ENCODE peak calls at places on chromosomes 13 and 19, in nine cellular contexts. One of them, this sample, is unnamed.

GRCh38 chr19:33624586-33625153 is 2.9 kb downstream of the CHST8 start:
- DNase-seq in cardiac fibroblast: no peak
- DNase-seq in heart right ventricle: no peak
- DNase-seq in psoas muscle: no peak
- DNase-seq in fibroblast of lung: no peak
- DNase-seq in esophagus muscularis mucosa: no peak
- DNase-seq in neural progenitor cell: no peak
- DNase-seq in lower lobe of right lung: no peak
- DNase-seq in cardiac muscle cell: no peak
- DNase-seq in this sample: no peak

GRCh38 chr19:38990949-38991697 is 15.6 kb upstream of the FBXO17 start:
- DNase-seq in cardiac fibroblast: peak; percentile 25
- DNase-seq in heart right ventricle: no peak
- DNase-seq in psoas muscle: peak; percentile 31
- DNase-seq in fibroblast of lung: no peak
- DNase-seq in esophagus muscularis mucosa: no peak
- DNase-seq in neural progenitor cell: no peak
- DNase-seq in lower lobe of right lung: peak; percentile 45
- DNase-seq in cardiac muscle cell: no peak
- DNase-seq in this sample: no peak

GRCh38 chr13:112703449-112703848 is 13.6 kb downstream of the ATP11A start:
- DNase-seq in cardiac fibroblast: no peak
- DNase-seq in heart right ventricle: no peak
- DNase-seq in psoas muscle: no peak
- DNase-seq in fibroblast of lung: no peak
- DNase-seq in esophagus muscularis mucosa: no peak
- DNase-seq in neural progenitor cell: no peak
- DNase-seq in lower lobe of right lung: no peak
- DNase-seq in cardiac muscle cell: no peak
- DNase-seq in this sample: no peak

GRCh38 chr19:34274827-34275625 is 20.7 kb downstream of the GARRE1 start:
- DNase-seq in cardiac fibroblast: peak; percentile 91
- DNase-seq in heart right ventricle: no peak
- DNase-seq in psoas muscle: no peak
- DNase-seq in fibroblast of lung: peak; percentile 97
- DNase-seq in esophagus muscularis mucosa: no peak
- DNase-seq in neural progenitor cell: no peak
- DNase-seq in lower lobe of right lung: no peak
- DNase-seq in cardiac muscle cell: no peak
- DNase-seq in this sample: peak; percentile 94

GRCh38 chr19:45424191-45425058 is 708 bp upstream of the ERCC1 start:
- DNase-seq in cardiac fibroblast: peak; percentile 98
- DNase-seq in heart right ventricle: peak; percentile 67
- DNase-seq in psoas muscle: peak; percentile 82
- DNase-seq in fibroblast of lung: peak; percentile 97
- DNase-seq in esophagus muscularis mucosa: no peak
- DNase-seq in neural progenitor cell: peak; percentile 51
- DNase-seq in lower lobe of right lung: peak; percentile 73
- DNase-seq in cardiac muscle cell: no peak
- DNase-seq in this sample: peak; percentile 94

GRCh38 chr13:46367622-46368327 is 19.3 kb downstream of the RUBCNL start:
- DNase-seq in cardiac fibroblast: peak; percentile 82
- DNase-seq in heart right ventricle: no peak
- DNase-seq in psoas muscle: no peak
- DNase-seq in fibroblast of lung: peak; percentile 64
- DNase-seq in esophagus muscularis mucosa: no peak
- DNase-seq in neural progenitor cell: no peak
- DNase-seq in lower lobe of right lung: no peak
- DNase-seq in cardiac muscle cell: no peak
- DNase-seq in this sample: peak; percentile 50

GRCh38 chr19:16285769-16286564 is 38.7 kb upstream of the KLF2 start:
- DNase-seq in cardiac fibroblast: no peak
- DNase-seq in heart right ventricle: peak; percentile 28
- DNase-seq in psoas muscle: no peak
- DNase-seq in fibroblast of lung: peak; percentile 37
- DNase-seq in esophagus muscularis mucosa: no peak
- DNase-seq in neural progenitor cell: peak; percentile 55
- DNase-seq in lower lobe of right lung: peak; percentile 53
- DNase-seq in cardiac muscle cell: peak; percentile 53
- DNase-seq in this sample: peak; percentile 29

GRCh38 chr13:52348983-52349780 is 56.8 kb downstream of the THSD1 start:
- DNase-seq in cardiac fibroblast: peak; percentile 79
- DNase-seq in heart right ventricle: no peak
- DNase-seq in psoas muscle: no peak
- DNase-seq in fibroblast of lung: peak; percentile 92
- DNase-seq in esophagus muscularis mucosa: no peak
- DNase-seq in neural progenitor cell: no peak
- DNase-seq in lower lobe of right lung: no peak
- DNase-seq in cardiac muscle cell: no peak
- DNase-seq in this sample: peak; percentile 57

GRCh38 chr19:40511487-40511886 is 44.7 kb downstream of the SPTBN4 start:
- DNase-seq in cardiac fibroblast: no peak
- DNase-seq in heart right ventricle: no peak
- DNase-seq in psoas muscle: no peak
- DNase-seq in fibroblast of lung: no peak
- DNase-seq in esophagus muscularis mucosa: no peak
- DNase-seq in neural progenitor cell: no peak
- DNase-seq in lower lobe of right lung: no peak
- DNase-seq in cardiac muscle cell: no peak
- DNase-seq in this sample: no peak

GRCh38 chr19:2050349-2050990 is 574 bp downstream of the MKNK2 start:
- DNase-seq in cardiac fibroblast: no peak
- DNase-seq in heart right ventricle: no peak
- DNase-seq in psoas muscle: peak; percentile 42
- DNase-seq in fibroblast of lung: no peak
- DNase-seq in esophagus muscularis mucosa: no peak
- DNase-seq in neural progenitor cell: peak; percentile 64
- DNase-seq in lower lobe of right lung: no peak
- DNase-seq in cardiac muscle cell: no peak
- DNase-seq in this sample: no peak

GRCh38 chr13:98456423-98456845 is 120.5 kb downstream of the STK24 start:
- DNase-seq in cardiac fibroblast: no peak
- DNase-seq in heart right ventricle: no peak
- DNase-seq in psoas muscle: no peak
- DNase-seq in fibroblast of lung: no peak
- DNase-seq in esophagus muscularis mucosa: no peak
- DNase-seq in neural progenitor cell: no peak
- DNase-seq in lower lobe of right lung: no peak
- DNase-seq in cardiac muscle cell: no peak
- DNase-seq in this sample: no peak

DNA sequence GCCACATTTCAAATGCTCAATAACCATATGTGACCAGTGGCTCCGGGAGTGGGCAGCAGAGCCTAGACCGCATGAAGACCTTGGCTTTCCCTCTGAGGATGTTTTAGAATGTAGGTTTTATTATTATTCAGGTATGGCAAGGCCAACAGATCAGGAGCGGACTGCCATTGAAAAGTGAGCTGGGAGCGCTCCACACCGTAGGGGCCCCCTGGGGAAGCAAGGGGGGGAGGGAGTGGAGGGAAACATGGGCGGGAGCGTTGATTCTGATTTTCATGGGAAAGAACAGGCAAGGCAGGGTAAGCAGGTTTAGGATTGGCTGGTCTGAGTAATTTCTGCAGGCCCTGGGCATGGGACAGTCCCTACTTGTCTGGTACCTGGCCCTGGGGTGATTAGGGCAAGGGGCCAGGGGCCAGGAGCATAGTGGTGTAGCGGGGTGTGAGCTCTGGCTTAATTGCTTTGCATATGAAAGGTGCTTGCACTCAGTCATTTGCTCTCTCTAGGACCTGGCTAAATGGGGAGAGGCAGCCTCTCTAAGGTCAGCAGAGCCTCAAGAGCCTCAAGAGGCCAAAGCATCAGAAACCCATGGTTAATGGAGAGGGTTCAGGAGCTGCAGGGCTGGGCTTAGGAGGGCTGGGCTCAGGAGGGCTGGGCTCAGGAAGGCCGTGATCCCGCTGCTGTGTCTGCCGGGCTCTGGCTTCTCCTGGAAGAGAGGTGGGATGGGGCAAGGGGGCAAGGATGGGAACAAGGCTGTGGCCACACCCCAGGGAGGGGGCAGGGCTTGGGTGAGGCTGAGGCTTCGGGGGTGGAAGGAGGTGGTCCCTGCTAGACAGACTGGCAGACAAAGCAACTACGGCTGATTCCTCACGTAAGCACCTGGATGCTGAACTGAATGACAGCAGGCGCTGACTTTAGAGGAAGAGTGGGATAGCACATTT is 82.0 kb upstream of the WASF3 start:
- DNase-seq in cardiac fibroblast: no peak
- DNase-seq in heart right ventricle: no peak
- DNase-seq in psoas muscle: no peak
- DNase-seq in fibroblast of lung: no peak
- DNase-seq in esophagus muscularis mucosa: peak; percentile 91
- DNase-seq in neural progenitor cell: peak; percentile 37
- DNase-seq in lower lobe of right lung: no peak
- DNase-seq in cardiac muscle cell: no peak
- DNase-seq in this sample: no peak
- H3K4me3 ChIP-seq in cardiac fibroblast: no peak overlapping the region
- H3K4me3 ChIP-seq in heart right ventricle: no peak overlapping the region
- H3K4me3 ChIP-seq in psoas muscle: peak overlapping the region; percentile 11
- H3K4me3 ChIP-seq in fibroblast of lung: no peak overlapping the region
- H3K4me3 ChIP-seq in esophagus muscularis mucosa: no peak overlapping the region
- H3K4me3 ChIP-seq in neural progenitor cell: peak overlapping the region; percentile 38
- H3K4me3 ChIP-seq in lower lobe of right lung: no peak overlapping the region
- H3K4me3 ChIP-seq in cardiac muscle cell: no peak overlapping the region
- H3K4me3 ChIP-seq in this sample: no peak overlapping the region

GRCh38 chr13:21823416-21823815 is 152.5 kb downstream of the FGF9 start:
- DNase-seq in cardiac fibroblast: no peak
- DNase-seq in heart right ventricle: no peak
- DNase-seq in psoas muscle: no peak
- DNase-seq in fibroblast of lung: no peak
- DNase-seq in esophagus muscularis mucosa: no peak
- DNase-seq in neural progenitor cell: no peak
- DNase-seq in lower lobe of right lung: no peak
- DNase-seq in cardiac muscle cell: no peak
- DNase-seq in this sample: no peak

GRCh38 chr13:21823949-21824348 is 153.1 kb downstream of the FGF9 start:
- DNase-seq in cardiac fibroblast: no peak
- DNase-seq in heart right ventricle: no peak
- DNase-seq in psoas muscle: no peak
- DNase-seq in fibroblast of lung: no peak
- DNase-seq in esophagus muscularis mucosa: no peak
- DNase-seq in neural progenitor cell: no peak
- DNase-seq in lower lobe of right lung: no peak
- DNase-seq in cardiac muscle cell: no peak
- DNase-seq in this sample: no peak

GRCh38 chr13:21825186-21825585 is 154.3 kb downstream of the FGF9 start:
- DNase-seq in cardiac fibroblast: no peak
- DNase-seq in heart right ventricle: no peak
- DNase-seq in psoas muscle: no peak
- DNase-seq in fibroblast of lung: no peak
- DNase-seq in esophagus muscularis mucosa: no peak
- DNase-seq in neural progenitor cell: no peak
- DNase-seq in lower lobe of right lung: no peak
- DNase-seq in cardiac muscle cell: no peak
- DNase-seq in this sample: no peak

GRCh38 chr13:21826214-21827015 is 155.5 kb downstream of the FGF9 start:
- DNase-seq in cardiac fibroblast: no peak
- DNase-seq in heart right ventricle: no peak
- DNase-seq in psoas muscle: no peak
- DNase-seq in fibroblast of lung: no peak
- DNase-seq in esophagus muscularis mucosa: no peak
- DNase-seq in neural progenitor cell: no peak
- DNase-seq in lower lobe of right lung: no peak
- DNase-seq in cardiac muscle cell: no peak
- DNase-seq in this sample: no peak

DNA sequence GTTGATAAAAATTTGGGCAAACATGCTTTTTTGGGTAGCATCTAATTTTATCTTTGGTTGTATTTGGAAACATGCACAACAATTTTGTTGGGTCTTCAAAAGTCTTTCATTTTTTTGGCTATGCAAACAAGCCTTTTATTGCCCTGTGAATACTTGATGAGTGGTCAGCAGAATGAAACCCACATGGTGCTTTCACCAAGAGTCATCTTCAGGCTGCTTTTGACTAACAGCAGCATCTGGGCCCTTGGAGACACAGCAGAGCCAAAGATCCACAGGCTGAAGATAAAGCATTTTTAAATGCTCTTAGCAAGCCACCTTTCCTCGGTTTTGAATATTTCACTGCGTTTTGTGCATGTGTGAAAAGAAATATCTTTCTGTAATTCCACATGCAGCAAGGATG is 154.9 kb downstream of the FGF9 start:
- DNase-seq in cardiac fibroblast: no peak
- DNase-seq in heart right ventricle: no peak
- DNase-seq in psoas muscle: no peak
- DNase-seq in fibroblast of lung: no peak
- DNase-seq in esophagus muscularis mucosa: no peak
- DNase-seq in neural progenitor cell: no peak
- DNase-seq in lower lobe of right lung: no peak
- DNase-seq in cardiac muscle cell: no peak
- DNase-seq in this sample: no peak
- H3K4me3 ChIP-seq in cardiac fibroblast: no peak overlapping the region
- H3K4me3 ChIP-seq in heart right ventricle: no peak overlapping the region
- H3K4me3 ChIP-seq in psoas muscle: no peak overlapping the region
- H3K4me3 ChIP-seq in fibroblast of lung: no peak overlapping the region
- H3K4me3 ChIP-seq in esophagus muscularis mucosa: no peak overlapping the region
- H3K4me3 ChIP-seq in neural progenitor cell: no peak overlapping the region
- H3K4me3 ChIP-seq in lower lobe of right lung: no peak overlapping the region
- H3K4me3 ChIP-seq in cardiac muscle cell: no peak overlapping the region
- H3K4me3 ChIP-seq in this sample: no peak overlapping the region

DNA sequence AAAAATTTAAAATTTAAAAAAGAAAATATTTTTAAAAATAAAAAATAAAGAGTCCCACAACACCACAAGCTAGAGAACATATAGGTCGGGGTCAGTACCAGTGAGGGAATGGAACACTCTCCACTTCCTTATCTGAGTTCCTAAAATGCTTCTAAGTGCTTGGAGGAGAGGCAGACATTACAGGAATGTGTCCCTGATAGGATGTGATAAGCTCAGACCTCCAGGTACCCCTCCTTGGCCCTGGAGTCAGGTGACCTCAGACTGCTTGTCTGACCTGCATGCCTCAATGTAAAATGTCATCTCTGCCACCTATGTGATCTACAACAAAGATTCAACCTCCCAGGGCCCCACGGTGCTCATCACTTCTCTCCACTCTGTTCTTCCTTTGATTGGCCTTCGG is 2.8 kb downstream of the ZNF814 start:
- DNase-seq in cardiac fibroblast: no peak
- DNase-seq in heart right ventricle: no peak
- DNase-seq in psoas muscle: no peak
- DNase-seq in fibroblast of lung: no peak
- DNase-seq in esophagus muscularis mucosa: no peak
- DNase-seq in neural progenitor cell: no peak
- DNase-seq in lower lobe of right lung: no peak
- DNase-seq in cardiac muscle cell: peak; percentile 62
- DNase-seq in this sample: no peak
- H3K4me3 ChIP-seq in cardiac fibroblast: no peak overlapping the region
- H3K4me3 ChIP-seq in heart right ventricle: no peak overlapping the region
- H3K4me3 ChIP-seq in psoas muscle: no peak overlapping the region
- H3K4me3 ChIP-seq in fibroblast of lung: no peak overlapping the region
- H3K4me3 ChIP-seq in esophagus muscularis mucosa: no peak overlapping the region
- H3K4me3 ChIP-seq in neural progenitor cell: peak overlapping the region; percentile 66
- H3K4me3 ChIP-seq in lower lobe of right lung: no peak overlapping the region
- H3K4me3 ChIP-seq in cardiac muscle cell: no peak overlapping the region
- H3K4me3 ChIP-seq in this sample: no peak overlapping the region

DNA sequence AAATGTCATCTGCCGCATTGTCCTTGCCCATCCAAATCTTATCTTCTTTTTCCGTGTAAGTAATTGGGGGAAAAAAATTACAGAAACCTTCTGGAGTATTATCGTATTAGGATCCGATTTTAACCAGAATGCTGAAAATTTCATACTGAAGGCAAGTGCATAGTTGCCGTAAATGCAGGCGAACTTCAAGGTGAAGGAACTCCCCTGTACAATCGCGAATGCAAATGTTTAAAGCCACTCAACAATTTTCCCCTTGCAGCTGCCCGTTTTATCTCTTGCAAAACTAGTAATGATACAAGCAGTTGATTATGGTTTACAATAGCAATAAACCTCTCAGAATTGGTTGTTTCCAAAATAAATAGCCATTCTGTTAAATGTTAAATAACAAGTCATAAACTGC is 105.6 kb downstream of the DNAJC15 start:
- DNase-seq in cardiac fibroblast: no peak
- DNase-seq in heart right ventricle: no peak
- DNase-seq in psoas muscle: no peak
- DNase-seq in fibroblast of lung: no peak
- DNase-seq in esophagus muscularis mucosa: no peak
- DNase-seq in neural progenitor cell: no peak
- DNase-seq in lower lobe of right lung: no peak
- DNase-seq in cardiac muscle cell: no peak
- DNase-seq in this sample: no peak
- H3K4me3 ChIP-seq in cardiac fibroblast: no peak overlapping the region
- H3K4me3 ChIP-seq in heart right ventricle: peak overlapping the region; percentile 29
- H3K4me3 ChIP-seq in psoas muscle: no peak overlapping the region
- H3K4me3 ChIP-seq in fibroblast of lung: no peak overlapping the region
- H3K4me3 ChIP-seq in esophagus muscularis mucosa: no peak overlapping the region
- H3K4me3 ChIP-seq in neural progenitor cell: no peak overlapping the region
- H3K4me3 ChIP-seq in lower lobe of right lung: no peak overlapping the region
- H3K4me3 ChIP-seq in cardiac muscle cell: no peak overlapping the region
- H3K4me3 ChIP-seq in this sample: no peak overlapping the region